ENCODE peak calls at places on chromosome 10, in ten cellular contexts. One of them, this sample, is unnamed. For H3K36me3, the result is how much of the 10 kb centered on the place peaks cover.

GRCh38 chr10:80462986-80463741 is 9.1 kb downstream of the TSPAN14 start:
- DNase-seq in fibroblast of lung: peak
- DNase-seq in heart left ventricle: no peak
- DNase-seq in left ventricle myocardium inferior: no peak
- DNase-seq in IMR-90: peak
- DNase-seq in stomach: no peak
- DNase-seq in HCT116: no peak
- DNase-seq in transverse colon: no peak
- DNase-seq in PC-3: no peak
- DNase-seq in endodermal cell: no peak
- DNase-seq in this sample: peak

GRCh38 chr10:50510517-50511473 is 113.0 kb downstream of the SGMS1 start:
- DNase-seq in fibroblast of lung: no peak
- DNase-seq in PC-3: no peak
- DNase-seq in IMR-90: no peak
- DNase-seq in left ventricle myocardium inferior: no peak
- DNase-seq in HCT116: no peak
- DNase-seq in transverse colon: no peak
- DNase-seq in heart left ventricle: no peak
- DNase-seq in endodermal cell: no peak
- DNase-seq in stomach: no peak
- DNase-seq in this sample: no peak

GRCh38 chr10:19412531-19412930 is 363.9 kb downstream of the MALRD1 start:
- DNase-seq in transverse colon: no peak
- DNase-seq in IMR-90: peak
- DNase-seq in endodermal cell: peak
- DNase-seq in heart left ventricle: no peak
- DNase-seq in HCT116: no peak
- DNase-seq in fibroblast of lung: peak
- DNase-seq in left ventricle myocardium inferior: no peak
- DNase-seq in stomach: no peak
- DNase-seq in PC-3: peak
- DNase-seq in this sample: peak

GRCh38 chr10:131435760-131436448 is 124.4 kb upstream of the TCERG1L start:
- DNase-seq in endodermal cell: no peak
- DNase-seq in transverse colon: no peak
- DNase-seq in heart left ventricle: no peak
- DNase-seq in left ventricle myocardium inferior: no peak
- DNase-seq in HCT116: no peak
- DNase-seq in fibroblast of lung: no peak
- DNase-seq in PC-3: peak
- DNase-seq in IMR-90: no peak
- DNase-seq in stomach: no peak
- DNase-seq in this sample: no peak

GRCh38 chr10:114643158-114643557 is 14.9 kb downstream of the ABLIM1 start:
- DNase-seq in transverse colon: no peak
- DNase-seq in HCT116: no peak
- DNase-seq in endodermal cell: no peak
- DNase-seq in stomach: no peak
- DNase-seq in IMR-90: no peak
- DNase-seq in fibroblast of lung: no peak
- DNase-seq in PC-3: no peak
- DNase-seq in heart left ventricle: no peak
- DNase-seq in left ventricle myocardium inferior: no peak
- DNase-seq in this sample: no peak

GRCh38 chr10:13490503-13490902 is 38.3 kb downstream of the BEND7 start:
- DNase-seq in HCT116: no peak
- DNase-seq in endodermal cell: no peak
- DNase-seq in heart left ventricle: no peak
- DNase-seq in stomach: no peak
- DNase-seq in fibroblast of lung: no peak
- DNase-seq in transverse colon: no peak
- DNase-seq in PC-3: no peak
- DNase-seq in IMR-90: no peak
- DNase-seq in left ventricle myocardium inferior: no peak
- DNase-seq in this sample: no peak

GRCh38 chr10:30378607-30379006 is 29.5 kb upstream of the MTPAP start:
- DNase-seq in HCT116: no peak
- DNase-seq in heart left ventricle: no peak
- DNase-seq in endodermal cell: peak
- DNase-seq in fibroblast of lung: no peak
- DNase-seq in IMR-90: peak
- DNase-seq in PC-3: no peak
- DNase-seq in transverse colon: no peak
- DNase-seq in left ventricle myocardium inferior: no peak
- DNase-seq in stomach: no peak
- DNase-seq in this sample: peak

GRCh38 chr10:48494073-48494472 is 110.8 kb downstream of the ARHGAP22 start:
- DNase-seq in fibroblast of lung: no peak
- DNase-seq in heart left ventricle: no peak
- DNase-seq in left ventricle myocardium inferior: no peak
- DNase-seq in IMR-90: no peak
- DNase-seq in transverse colon: no peak
- DNase-seq in endodermal cell: peak
- DNase-seq in PC-3: peak
- DNase-seq in HCT116: no peak
- DNase-seq in stomach: peak
- DNase-seq in this sample: no peak

GRCh38 chr10:79130846-79131245 is 62.1 kb downstream of the ZMIZ1 start:
- DNase-seq in left ventricle myocardium inferior: no peak
- DNase-seq in fibroblast of lung: no peak
- DNase-seq in transverse colon: no peak
- DNase-seq in PC-3: no peak
- DNase-seq in heart left ventricle: no peak
- DNase-seq in IMR-90: no peak
- DNase-seq in stomach: no peak
- DNase-seq in HCT116: no peak
- DNase-seq in endodermal cell: peak
- DNase-seq in this sample: no peak

GRCh38 chr10:124872681-124873080 is 69.2 kb upstream of the ZRANB1 start:
- DNase-seq in left ventricle myocardium inferior: no peak
- DNase-seq in transverse colon: no peak
- DNase-seq in fibroblast of lung: no peak
- DNase-seq in heart left ventricle: no peak
- DNase-seq in HCT116: no peak
- DNase-seq in IMR-90: no peak
- DNase-seq in stomach: no peak
- DNase-seq in endodermal cell: no peak
- DNase-seq in PC-3: no peak
- DNase-seq in this sample: no peak

GRCh38 chr10:124879136-124879535 is 62.8 kb upstream of the ZRANB1 start:
- DNase-seq in fibroblast of lung: no peak
- DNase-seq in stomach: no peak
- DNase-seq in transverse colon: no peak
- DNase-seq in IMR-90: no peak
- DNase-seq in endodermal cell: no peak
- DNase-seq in heart left ventricle: no peak
- DNase-seq in PC-3: no peak
- DNase-seq in left ventricle myocardium inferior: no peak
- DNase-seq in HCT116: no peak
- DNase-seq in this sample: no peak

GRCh38 chr10:124870854-124871425 is 69.3 kb downstream of the ABRAXAS2 start:
- DNase-seq in fibroblast of lung: no peak
- DNase-seq in left ventricle myocardium inferior: no peak
- DNase-seq in endodermal cell: peak
- DNase-seq in HCT116: no peak
- DNase-seq in transverse colon: no peak
- DNase-seq in heart left ventricle: no peak
- DNase-seq in stomach: no peak
- DNase-seq in PC-3: no peak
- DNase-seq in IMR-90: no peak
- DNase-seq in this sample: no peak

GRCh38 chr10:124878457-124878739 is 63.5 kb upstream of the ZRANB1 start:
- DNase-seq in stomach: no peak
- DNase-seq in HCT116: no peak
- DNase-seq in endodermal cell: no peak
- DNase-seq in transverse colon: no peak
- DNase-seq in heart left ventricle: no peak
- DNase-seq in IMR-90: no peak
- DNase-seq in left ventricle myocardium inferior: no peak
- DNase-seq in PC-3: peak
- DNase-seq in fibroblast of lung: no peak
- DNase-seq in this sample: no peak

GRCh38 chr10:124875596-124875995 is 66.3 kb upstream of the ZRANB1 start:
- DNase-seq in transverse colon: no peak
- DNase-seq in stomach: no peak
- DNase-seq in fibroblast of lung: peak
- DNase-seq in heart left ventricle: no peak
- DNase-seq in left ventricle myocardium inferior: no peak
- DNase-seq in IMR-90: peak
- DNase-seq in endodermal cell: peak
- DNase-seq in PC-3: peak
- DNase-seq in HCT116: peak
- DNase-seq in this sample: peak
- H3K36me3 ChIP-seq in transverse colon: under half
- H3K36me3 ChIP-seq in stomach: under half
- H3K36me3 ChIP-seq in fibroblast of lung: under half
- H3K36me3 ChIP-seq in heart left ventricle: under half
- H3K36me3 ChIP-seq in left ventricle myocardium inferior: under half
- H3K36me3 ChIP-seq in IMR-90: under half
- H3K36me3 ChIP-seq in endodermal cell: under half
- H3K36me3 ChIP-seq in PC-3: under half
- H3K36me3 ChIP-seq in HCT116: under half
- H3K36me3 ChIP-seq in this sample: under half

DNA sequence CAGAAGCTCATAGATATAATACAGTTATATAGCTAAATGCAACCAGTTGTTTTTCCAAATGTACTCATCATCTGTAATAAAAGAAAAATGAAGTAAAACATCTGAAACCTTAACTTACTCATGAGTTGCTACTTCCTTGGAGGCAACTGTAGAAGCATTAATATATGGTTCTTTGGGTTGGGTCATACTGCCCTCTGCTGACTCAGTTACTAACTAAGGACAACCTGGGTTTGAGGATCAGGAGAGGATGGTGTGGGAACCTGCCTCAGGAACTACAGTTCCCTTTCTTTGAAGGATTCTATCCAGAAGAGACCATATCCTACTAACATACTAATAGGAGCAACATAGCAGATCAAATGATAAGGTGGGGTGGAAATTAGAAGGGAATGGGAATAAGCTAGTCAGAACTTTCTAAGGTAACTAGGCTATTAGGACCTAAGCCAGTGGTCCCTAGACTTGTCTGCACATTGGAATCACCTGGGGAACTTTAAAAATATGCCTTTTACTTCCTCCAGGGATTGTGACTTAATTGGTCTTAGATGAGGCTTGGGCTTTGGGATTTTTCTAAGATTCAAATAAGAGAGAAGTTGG is 20.7 kb downstream of the COX15 start:
- DNase-seq in fibroblast of lung: peak
- DNase-seq in transverse colon: peak
- DNase-seq in left ventricle myocardium inferior: no peak
- DNase-seq in endodermal cell: peak
- DNase-seq in heart left ventricle: no peak
- DNase-seq in IMR-90: peak
- DNase-seq in stomach: peak
- DNase-seq in PC-3: peak
- DNase-seq in HCT116: peak
- DNase-seq in this sample: peak
- H3K36me3 ChIP-seq in fibroblast of lung: under half
- H3K36me3 ChIP-seq in transverse colon: under half
- H3K36me3 ChIP-seq in left ventricle myocardium inferior: half or more
- H3K36me3 ChIP-seq in endodermal cell: half or more
- H3K36me3 ChIP-seq in heart left ventricle: half or more
- H3K36me3 ChIP-seq in IMR-90: under half
- H3K36me3 ChIP-seq in stomach: half or more
- H3K36me3 ChIP-seq in PC-3: under half
- H3K36me3 ChIP-seq in HCT116: under half
- H3K36me3 ChIP-seq in this sample: half or more

GRCh38 chr10:5788969-5789368 is 24.3 kb downstream of the GDI2 start:
- DNase-seq in HCT116: no peak
- DNase-seq in IMR-90: no peak
- DNase-seq in PC-3: no peak
- DNase-seq in transverse colon: no peak
- DNase-seq in fibroblast of lung: no peak
- DNase-seq in heart left ventricle: no peak
- DNase-seq in left ventricle myocardium inferior: no peak
- DNase-seq in endodermal cell: no peak
- DNase-seq in stomach: no peak
- DNase-seq in this sample: no peak
- H3K36me3 ChIP-seq in HCT116: half or more
- H3K36me3 ChIP-seq in IMR-90: under half
- H3K36me3 ChIP-seq in PC-3: under half
- H3K36me3 ChIP-seq in transverse colon: under half
- H3K36me3 ChIP-seq in fibroblast of lung: under half
- H3K36me3 ChIP-seq in heart left ventricle: half or more
- H3K36me3 ChIP-seq in left ventricle myocardium inferior: half or more
- H3K36me3 ChIP-seq in endodermal cell: half or more
- H3K36me3 ChIP-seq in stomach: half or more
- H3K36me3 ChIP-seq in this sample: half or more

DNA sequence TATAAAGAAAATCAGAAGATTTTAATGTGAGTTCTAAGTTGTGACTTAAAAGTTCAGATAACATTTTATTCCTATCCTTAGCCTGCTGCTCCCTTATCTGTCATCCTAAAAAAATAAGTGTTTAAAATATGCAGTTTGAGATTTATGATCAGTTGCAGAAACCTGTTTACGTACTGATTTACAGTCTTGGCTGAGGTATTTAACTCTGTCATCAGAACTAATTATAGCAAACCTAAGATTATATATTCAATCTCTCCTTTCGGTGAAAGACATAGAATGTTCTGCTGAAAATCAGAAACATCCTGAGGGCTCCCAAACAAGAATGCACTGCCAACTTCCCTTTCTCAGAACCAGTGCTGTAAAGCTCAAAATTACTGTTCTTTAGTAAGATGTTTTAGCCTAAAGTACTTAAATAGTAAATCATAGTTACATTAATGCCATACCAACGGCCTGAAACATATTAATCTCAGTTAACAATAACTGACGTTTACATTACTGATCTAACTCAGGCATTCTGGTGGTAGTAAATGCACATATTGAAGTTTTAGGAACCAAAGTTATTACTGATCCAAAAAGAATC is 34.3 kb downstream of the FAM204A start:
- DNase-seq in stomach: no peak
- DNase-seq in HCT116: no peak
- DNase-seq in IMR-90: no peak
- DNase-seq in fibroblast of lung: no peak
- DNase-seq in transverse colon: no peak
- DNase-seq in heart left ventricle: no peak
- DNase-seq in endodermal cell: no peak
- DNase-seq in left ventricle myocardium inferior: no peak
- DNase-seq in PC-3: no peak
- DNase-seq in this sample: no peak
- H3K36me3 ChIP-seq in stomach: half or more
- H3K36me3 ChIP-seq in HCT116: under half
- H3K36me3 ChIP-seq in IMR-90: under half
- H3K36me3 ChIP-seq in fibroblast of lung: under half
- H3K36me3 ChIP-seq in transverse colon: under half
- H3K36me3 ChIP-seq in heart left ventricle: half or more
- H3K36me3 ChIP-seq in endodermal cell: under half
- H3K36me3 ChIP-seq in left ventricle myocardium inferior: half or more
- H3K36me3 ChIP-seq in PC-3: under half
- H3K36me3 ChIP-seq in this sample: half or more

DNA sequence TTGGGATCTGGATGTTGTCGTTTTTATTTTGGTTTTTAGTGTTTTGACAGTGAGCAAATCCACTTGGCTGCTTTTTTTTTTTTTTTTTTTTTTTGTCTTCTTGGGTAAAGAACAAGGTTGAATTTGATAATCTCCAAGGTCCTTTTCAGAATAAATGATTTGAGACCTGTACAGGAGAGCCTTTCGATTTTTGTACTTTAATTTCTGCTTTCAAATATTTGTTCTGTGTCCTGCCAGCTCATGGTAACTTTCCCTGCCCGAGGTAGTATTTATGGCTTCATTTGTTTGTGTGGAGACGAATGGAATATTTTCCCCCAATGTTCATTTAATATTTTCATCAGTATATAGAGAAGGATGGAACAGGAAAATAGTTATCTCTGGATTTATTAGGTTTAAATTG is 19.9 kb downstream of the WAC start:
- DNase-seq in stomach: no peak
- DNase-seq in endodermal cell: no peak
- DNase-seq in heart left ventricle: no peak
- DNase-seq in left ventricle myocardium inferior: no peak
- DNase-seq in transverse colon: no peak
- DNase-seq in fibroblast of lung: no peak
- DNase-seq in PC-3: no peak
- DNase-seq in IMR-90: no peak
- DNase-seq in HCT116: no peak
- DNase-seq in this sample: no peak
- H3K36me3 ChIP-seq in stomach: half or more
- H3K36me3 ChIP-seq in endodermal cell: half or more
- H3K36me3 ChIP-seq in heart left ventricle: half or more
- H3K36me3 ChIP-seq in left ventricle myocardium inferior: under half
- H3K36me3 ChIP-seq in transverse colon: under half
- H3K36me3 ChIP-seq in fibroblast of lung: under half
- H3K36me3 ChIP-seq in PC-3: half or more
- H3K36me3 ChIP-seq in IMR-90: under half
- H3K36me3 ChIP-seq in HCT116: under half
- H3K36me3 ChIP-seq in this sample: half or more

This sample was measured in adipocyte.